ENCODE peak calls at places on chromosomes 2 and 18, in nine cellular contexts. One of them, this sample, is unnamed.

GRCh38 chr2:96923810-96924774 is 54.2 kb upstream of the SEMA4C start:
- DNase-seq in pons: peak
- DNase-seq in AG09309: no peak
- DNase-seq in heart left ventricle: no peak
- DNase-seq in right lobe of liver: no peak
- DNase-seq in activated naive CD4-positive, alpha-beta T cell treated with Interleukin-2 at 50 U/mL for 16 hours: peak
- DNase-seq in BJ: no peak
- DNase-seq in activated CD4-positive, alpha-beta T cell treated with anti-CD3 and anti-CD28 coated beads, Interleukin-2, amount 10 ng/mL, durations not matched to agents 7 days and 5 days: no peak
- DNase-seq in T follicular helper cell: no peak
- DNase-seq in this sample: peak

GRCh38 chr18:45777393-45777792 is 48.1 kb upstream of the SIGLEC15 start:
- DNase-seq in T follicular helper cell: no peak
- DNase-seq in BJ: peak
- DNase-seq in activated CD4-positive, alpha-beta T cell treated with anti-CD3 and anti-CD28 coated beads, Interleukin-2, amount 10 ng/mL, durations not matched to agents 7 days and 5 days: no peak
- DNase-seq in right lobe of liver: no peak
- DNase-seq in AG09309: peak
- DNase-seq in pons: no peak
- DNase-seq in heart left ventricle: no peak
- DNase-seq in activated naive CD4-positive, alpha-beta T cell treated with Interleukin-2 at 50 U/mL for 16 hours: no peak
- DNase-seq in this sample: no peak

GRCh38 chr2:96114903-96115581 is 1.3 kb downstream of the ADRA2B start:
- DNase-seq in right lobe of liver: peak
- DNase-seq in heart left ventricle: no peak
- DNase-seq in activated naive CD4-positive, alpha-beta T cell treated with Interleukin-2 at 50 U/mL for 16 hours: no peak
- DNase-seq in T follicular helper cell: no peak
- DNase-seq in BJ: no peak
- DNase-seq in activated CD4-positive, alpha-beta T cell treated with anti-CD3 and anti-CD28 coated beads, Interleukin-2, amount 10 ng/mL, durations not matched to agents 7 days and 5 days: no peak
- DNase-seq in pons: no peak
- DNase-seq in AG09309: no peak
- DNase-seq in this sample: no peak

GRCh38 chr2:115880558-115880957 is 1438.1 kb downstream of the DPP10 start:
- DNase-seq in right lobe of liver: no peak
- DNase-seq in BJ: no peak
- DNase-seq in AG09309: no peak
- DNase-seq in activated naive CD4-positive, alpha-beta T cell treated with Interleukin-2 at 50 U/mL for 16 hours: no peak
- DNase-seq in activated CD4-positive, alpha-beta T cell treated with anti-CD3 and anti-CD28 coated beads, Interleukin-2, amount 10 ng/mL, durations not matched to agents 7 days and 5 days: no peak
- DNase-seq in heart left ventricle: no peak
- DNase-seq in pons: no peak
- DNase-seq in T follicular helper cell: no peak
- DNase-seq in this sample: no peak

GRCh38 chr18:5195656-5196055 is 1.4 kb downstream of the AKAIN1 start:
- DNase-seq in activated naive CD4-positive, alpha-beta T cell treated with Interleukin-2 at 50 U/mL for 16 hours: no peak
- DNase-seq in BJ: no peak
- DNase-seq in AG09309: no peak
- DNase-seq in right lobe of liver: no peak
- DNase-seq in pons: no peak
- DNase-seq in heart left ventricle: no peak
- DNase-seq in activated CD4-positive, alpha-beta T cell treated with anti-CD3 and anti-CD28 coated beads, Interleukin-2, amount 10 ng/mL, durations not matched to agents 7 days and 5 days: no peak
- DNase-seq in T follicular helper cell: no peak
- DNase-seq in this sample: no peak

GRCh38 chr2:60513996-60514395 is 39.5 kb downstream of the BCL11A start:
- DNase-seq in heart left ventricle: no peak
- DNase-seq in activated naive CD4-positive, alpha-beta T cell treated with Interleukin-2 at 50 U/mL for 16 hours: no peak
- DNase-seq in BJ: no peak
- DNase-seq in pons: no peak
- DNase-seq in T follicular helper cell: no peak
- DNase-seq in AG09309: no peak
- DNase-seq in activated CD4-positive, alpha-beta T cell treated with anti-CD3 and anti-CD28 coated beads, Interleukin-2, amount 10 ng/mL, durations not matched to agents 7 days and 5 days: no peak
- DNase-seq in right lobe of liver: no peak
- DNase-seq in this sample: no peak

GRCh38 chr18:688322-688721 is 24.1 kb downstream of the ENOSF1 start:
- DNase-seq in heart left ventricle: no peak
- DNase-seq in activated naive CD4-positive, alpha-beta T cell treated with Interleukin-2 at 50 U/mL for 16 hours: no peak
- DNase-seq in BJ: no peak
- DNase-seq in right lobe of liver: no peak
- DNase-seq in activated CD4-positive, alpha-beta T cell treated with anti-CD3 and anti-CD28 coated beads, Interleukin-2, amount 10 ng/mL, durations not matched to agents 7 days and 5 days: no peak
- DNase-seq in pons: no peak
- DNase-seq in T follicular helper cell: no peak
- DNase-seq in AG09309: no peak
- DNase-seq in this sample: no peak

GRCh38 chr2:65813772-65814171 is 381.4 kb upstream of the SPRED2 start:
- DNase-seq in heart left ventricle: no peak
- DNase-seq in pons: no peak
- DNase-seq in activated CD4-positive, alpha-beta T cell treated with anti-CD3 and anti-CD28 coated beads, Interleukin-2, amount 10 ng/mL, durations not matched to agents 7 days and 5 days: no peak
- DNase-seq in AG09309: no peak
- DNase-seq in BJ: no peak
- DNase-seq in activated naive CD4-positive, alpha-beta T cell treated with Interleukin-2 at 50 U/mL for 16 hours: no peak
- DNase-seq in T follicular helper cell: no peak
- DNase-seq in right lobe of liver: no peak
- DNase-seq in this sample: no peak

GRCh38 chr18:54950221-54950620 is 9.0 kb downstream of the CCDC68 start:
- DNase-seq in activated CD4-positive, alpha-beta T cell treated with anti-CD3 and anti-CD28 coated beads, Interleukin-2, amount 10 ng/mL, durations not matched to agents 7 days and 5 days: peak
- DNase-seq in right lobe of liver: no peak
- DNase-seq in T follicular helper cell: no peak
- DNase-seq in heart left ventricle: no peak
- DNase-seq in activated naive CD4-positive, alpha-beta T cell treated with Interleukin-2 at 50 U/mL for 16 hours: peak
- DNase-seq in AG09309: no peak
- DNase-seq in pons: no peak
- DNase-seq in BJ: no peak
- DNase-seq in this sample: no peak

GRCh38 chr2:113858764-113859163 is 31.1 kb upstream of the ACTR3 start:
- DNase-seq in T follicular helper cell: no peak
- DNase-seq in heart left ventricle: no peak
- DNase-seq in pons: no peak
- DNase-seq in activated naive CD4-positive, alpha-beta T cell treated with Interleukin-2 at 50 U/mL for 16 hours: no peak
- DNase-seq in AG09309: peak
- DNase-seq in right lobe of liver: no peak
- DNase-seq in activated CD4-positive, alpha-beta T cell treated with anti-CD3 and anti-CD28 coated beads, Interleukin-2, amount 10 ng/mL, durations not matched to agents 7 days and 5 days: no peak
- DNase-seq in BJ: peak
- DNase-seq in this sample: no peak

GRCh38 chr18:35158728-35159443 is 81.9 kb upstream of the ZNF397 start:
- DNase-seq in activated CD4-positive, alpha-beta T cell treated with anti-CD3 and anti-CD28 coated beads, Interleukin-2, amount 10 ng/mL, durations not matched to agents 7 days and 5 days: peak
- DNase-seq in heart left ventricle: no peak
- DNase-seq in T follicular helper cell: no peak
- DNase-seq in pons: no peak
- DNase-seq in BJ: no peak
- DNase-seq in right lobe of liver: no peak
- DNase-seq in activated naive CD4-positive, alpha-beta T cell treated with Interleukin-2 at 50 U/mL for 16 hours: no peak
- DNase-seq in AG09309: no peak
- DNase-seq in this sample: peak

GRCh38 chr2:3214065-3214464 is 163.6 kb downstream of the EIPR1 start:
- DNase-seq in heart left ventricle: no peak
- DNase-seq in pons: no peak
- DNase-seq in right lobe of liver: no peak
- DNase-seq in BJ: no peak
- DNase-seq in activated naive CD4-positive, alpha-beta T cell treated with Interleukin-2 at 50 U/mL for 16 hours: no peak
- DNase-seq in T follicular helper cell: no peak
- DNase-seq in AG09309: no peak
- DNase-seq in activated CD4-positive, alpha-beta T cell treated with anti-CD3 and anti-CD28 coated beads, Interleukin-2, amount 10 ng/mL, durations not matched to agents 7 days and 5 days: no peak
- DNase-seq in this sample: no peak

GRCh38 chr18:40413160-40413559 is 1541.9 kb upstream of the PIK3C3 start:
- DNase-seq in T follicular helper cell: no peak
- DNase-seq in activated CD4-positive, alpha-beta T cell treated with anti-CD3 and anti-CD28 coated beads, Interleukin-2, amount 10 ng/mL, durations not matched to agents 7 days and 5 days: no peak
- DNase-seq in pons: peak
- DNase-seq in BJ: no peak
- DNase-seq in right lobe of liver: no peak
- DNase-seq in heart left ventricle: no peak
- DNase-seq in AG09309: no peak
- DNase-seq in activated naive CD4-positive, alpha-beta T cell treated with Interleukin-2 at 50 U/mL for 16 hours: no peak
- DNase-seq in this sample: no peak

GRCh38 chr2:101815739-101816391 is 118.4 kb downstream of the MAP4K4 start:
- DNase-seq in BJ: no peak
- DNase-seq in activated CD4-positive, alpha-beta T cell treated with anti-CD3 and anti-CD28 coated beads, Interleukin-2, amount 10 ng/mL, durations not matched to agents 7 days and 5 days: no peak
- DNase-seq in right lobe of liver: no peak
- DNase-seq in activated naive CD4-positive, alpha-beta T cell treated with Interleukin-2 at 50 U/mL for 16 hours: no peak
- DNase-seq in T follicular helper cell: no peak
- DNase-seq in heart left ventricle: no peak
- DNase-seq in pons: no peak
- DNase-seq in AG09309: no peak
- DNase-seq in this sample: no peak

GRCh38 chr2:170512271-170512670 is 202.9 kb upstream of the SP5 start:
- DNase-seq in activated CD4-positive, alpha-beta T cell treated with anti-CD3 and anti-CD28 coated beads, Interleukin-2, amount 10 ng/mL, durations not matched to agents 7 days and 5 days: no peak
- DNase-seq in pons: peak
- DNase-seq in heart left ventricle: no peak
- DNase-seq in T follicular helper cell: no peak
- DNase-seq in right lobe of liver: no peak
- DNase-seq in AG09309: no peak
- DNase-seq in BJ: no peak
- DNase-seq in activated naive CD4-positive, alpha-beta T cell treated with Interleukin-2 at 50 U/mL for 16 hours: no peak
- DNase-seq in this sample: no peak

GRCh38 chr2:200622106-200622505 is 36.3 kb downstream of the AOX1 start:
- DNase-seq in AG09309: no peak
- DNase-seq in pons: no peak
- DNase-seq in activated naive CD4-positive, alpha-beta T cell treated with Interleukin-2 at 50 U/mL for 16 hours: no peak
- DNase-seq in heart left ventricle: no peak
- DNase-seq in BJ: no peak
- DNase-seq in right lobe of liver: no peak
- DNase-seq in activated CD4-positive, alpha-beta T cell treated with anti-CD3 and anti-CD28 coated beads, Interleukin-2, amount 10 ng/mL, durations not matched to agents 7 days and 5 days: no peak
- DNase-seq in T follicular helper cell: no peak
- DNase-seq in this sample: no peak

GRCh38 chr2:124995185-124995912 is 970.3 kb downstream of the CNTNAP5 start:
- DNase-seq in heart left ventricle: no peak
- DNase-seq in right lobe of liver: no peak
- DNase-seq in T follicular helper cell: no peak
- DNase-seq in activated CD4-positive, alpha-beta T cell treated with anti-CD3 and anti-CD28 coated beads, Interleukin-2, amount 10 ng/mL, durations not matched to agents 7 days and 5 days: no peak
- DNase-seq in activated naive CD4-positive, alpha-beta T cell treated with Interleukin-2 at 50 U/mL for 16 hours: no peak
- DNase-seq in BJ: no peak
- DNase-seq in pons: no peak
- DNase-seq in AG09309: no peak
- DNase-seq in this sample: no peak

GRCh38 chr2:143955416-143956075 is 564.4 kb downstream of the ZEB2 start:
- DNase-seq in pons: no peak
- DNase-seq in T follicular helper cell: no peak
- DNase-seq in activated CD4-positive, alpha-beta T cell treated with anti-CD3 and anti-CD28 coated beads, Interleukin-2, amount 10 ng/mL, durations not matched to agents 7 days and 5 days: no peak
- DNase-seq in AG09309: no peak
- DNase-seq in activated naive CD4-positive, alpha-beta T cell treated with Interleukin-2 at 50 U/mL for 16 hours: no peak
- DNase-seq in BJ: no peak
- DNase-seq in heart left ventricle: no peak
- DNase-seq in right lobe of liver: no peak
- DNase-seq in this sample: no peak

GRCh38 chr18:73980289-73980979 is 167.2 kb downstream of the FBXO15 start:
- DNase-seq in right lobe of liver: no peak
- DNase-seq in BJ: no peak
- DNase-seq in activated naive CD4-positive, alpha-beta T cell treated with Interleukin-2 at 50 U/mL for 16 hours: no peak
- DNase-seq in heart left ventricle: no peak
- DNase-seq in pons: no peak
- DNase-seq in T follicular helper cell: no peak
- DNase-seq in activated CD4-positive, alpha-beta T cell treated with anti-CD3 and anti-CD28 coated beads, Interleukin-2, amount 10 ng/mL, durations not matched to agents 7 days and 5 days: no peak
- DNase-seq in AG09309: no peak
- DNase-seq in this sample: peak

GRCh38 chr18:2050016-2050415 is 521.3 kb downstream of the METTL4 start:
- DNase-seq in pons: no peak
- DNase-seq in T follicular helper cell: no peak
- DNase-seq in right lobe of liver: no peak
- DNase-seq in BJ: no peak
- DNase-seq in AG09309: no peak
- DNase-seq in activated naive CD4-positive, alpha-beta T cell treated with Interleukin-2 at 50 U/mL for 16 hours: no peak
- DNase-seq in activated CD4-positive, alpha-beta T cell treated with anti-CD3 and anti-CD28 coated beads, Interleukin-2, amount 10 ng/mL, durations not matched to agents 7 days and 5 days: no peak
- DNase-seq in heart left ventricle: no peak
- DNase-seq in this sample: no peak

GRCh38 chr2:134457353-134457752 is 203.5 kb downstream of the MGAT5 start:
- DNase-seq in T follicular helper cell: no peak
- DNase-seq in BJ: no peak
- DNase-seq in pons: no peak
- DNase-seq in heart left ventricle: peak
- DNase-seq in activated naive CD4-positive, alpha-beta T cell treated with Interleukin-2 at 50 U/mL for 16 hours: no peak
- DNase-seq in AG09309: no peak
- DNase-seq in right lobe of liver: no peak
- DNase-seq in activated CD4-positive, alpha-beta T cell treated with anti-CD3 and anti-CD28 coated beads, Interleukin-2, amount 10 ng/mL, durations not matched to agents 7 days and 5 days: no peak
- DNase-seq in this sample: no peak

GRCh38 chr18:2325933-2326332 is 245.4 kb downstream of the METTL4 start:
- DNase-seq in right lobe of liver: no peak
- DNase-seq in BJ: no peak
- DNase-seq in AG09309: no peak
- DNase-seq in pons: no peak
- DNase-seq in activated CD4-positive, alpha-beta T cell treated with anti-CD3 and anti-CD28 coated beads, Interleukin-2, amount 10 ng/mL, durations not matched to agents 7 days and 5 days: no peak
- DNase-seq in activated naive CD4-positive, alpha-beta T cell treated with Interleukin-2 at 50 U/mL for 16 hours: no peak
- DNase-seq in T follicular helper cell: no peak
- DNase-seq in heart left ventricle: no peak
- DNase-seq in this sample: no peak

This sample was measured in stimulated activated naive CD8-positive, alpha-beta T cell treated with anti-CD3 and anti-CD28 coated beads, Interleukin-15, Interleukin-2, amounts not matched to agents 100 U/mL and 50 U/mL, for 24 hours.